ENCODE peak calls at places on chromosome 9, in ten cellular contexts. A, W, N, C, S, B, T, D, U and Z are unnamed samples.

GRCh38 chr9:97873877-97874276 is 20.9 kb downstream of the FOXE1 start:
- DNase-seq in A (no peak), W (peak; percentile 70), N (no peak), C (no peak), S (no peak), B (no peak), T (no peak), D (no peak), U (no peak), Z (no peak)

GRCh38 chr9:83708515-83709158 is 879 bp upstream of the UBQLN1 start:
- DNase-seq in A (peak; percentile 66), W (peak; percentile 28), N (peak; percentile 62), C (peak; percentile 78), S (peak; percentile 63), B (peak; percentile 61), T (peak; percentile 84), D (peak; percentile 97), U (peak; percentile 75), Z (no peak)

GRCh38 chr9:2780846-2781245 is 63.0 kb downstream of the PUM3 start:
- DNase-seq in A (no peak), W (no peak), N (no peak), C (no peak), S (no peak), B (no peak), T (no peak), D (no peak), U (no peak), Z (no peak)

GRCh38 chr9:127293767-127294166 is 29.2 kb downstream of the GARNL3 start:
- DNase-seq in A (no peak), W (no peak), N (no peak), C (no peak), S (no peak), B (no peak), T (no peak), D (no peak), U (no peak), Z (no peak)

GRCh38 chr9:91037511-91038482 is 236.2 kb downstream of the SYK start:
- DNase-seq in A (peak; percentile 67), W (peak; percentile 81), N (no peak), C (no peak), S (no peak), B (no peak), T (peak; percentile 56), D (peak; percentile 93), U (no peak), Z (no peak)

GRCh38 chr9:128304151-128304970 is 17.9 kb downstream of the TRUB2 start:
- DNase-seq in A (no peak), W (no peak), N (no peak), C (no peak), S (no peak), B (no peak), T (no peak), D (no peak), U (no peak), Z (no peak)

GRCh38 chr9:124799274-124800006 is 22.5 kb downstream of the OLFML2A start:
- DNase-seq in A (no peak), W (no peak), N (peak; percentile 69), C (no peak), S (no peak), B (no peak), T (no peak), D (no peak), U (no peak), Z (no peak)

GRCh38 chr9:37412431-37413151 is 9.9 kb upstream of the GRHPR start:
- DNase-seq in A (peak; percentile 95), W (peak; percentile 6), N (peak; percentile 60), C (peak; percentile 51), S (no peak), B (no peak), T (no peak), D (no peak), U (peak; percentile 39), Z (no peak)

GRCh38 chr9:84339951-84340350 is 607 bp downstream of the SLC28A3 start:
- DNase-seq in A (no peak), W (no peak), N (peak; percentile 5), C (no peak), S (no peak), B (no peak), T (no peak), D (no peak), U (no peak), Z (no peak)

GRCh38 chr9:132752877-132753592 is 82.8 kb downstream of the GTF3C4 start:
- DNase-seq in A (no peak), W (no peak), N (peak; percentile 53), C (peak; percentile 88), S (no peak), B (no peak), T (no peak), D (peak; percentile 46), U (no peak), Z (no peak)

GRCh38 chr9:126626117-126627022 is 12.6 kb downstream of the LMX1B start:
- DNase-seq in A (no peak), W (no peak), N (peak; percentile 85), C (no peak), S (no peak), B (no peak), T (no peak), D (no peak), U (no peak), Z (no peak)